ENCODE peak calls at places on chromosomes 7 and 10, in five cellular contexts. Q is fibroblast of the aortic adventitia, Z is epithelial cell of esophagus, R is mammary epithelial cell, T is astrocyte of the spinal cord. L is an unnamed sample.

GRCh38 chr7:22726345-22726848 is 603 bp upstream of the IL6 start:
- DNase-seq in Q (peak; percentile 92), Z (peak; percentile 85), R (peak; percentile 77), T (peak; percentile 92), L (peak; percentile 35)

GRCh38 chr10:23095966-23096813 is 811 bp downstream of the MSRB2 start:
- DNase-seq in Q (peak; percentile 78), Z (peak; percentile 43), R (peak; percentile 54), T (peak; percentile 69), L (no peak)

GRCh38 chr7:77331938-77332695 is 84.0 kb downstream of the GSAP start:
- DNase-seq in Q (peak; percentile 93), Z (peak; percentile 87), R (peak; percentile 80), T (peak; percentile 89), L (peak; percentile 72)

GRCh38 chr7:125084196-125084595 is 154.6 kb upstream of the POT1 start:
- DNase-seq in Q (peak; percentile 36), Z (no peak), R (no peak), T (no peak), L (no peak)

GRCh38 chr10:103560886-103561285 is 67.4 kb downstream of the NEURL1 start:
- DNase-seq in Q (no peak), Z (no peak), R (no peak), T (no peak), L (no peak)

GRCh38 chr10:62858364-62858763 is 42.2 kb upstream of the EGR2 start:
- DNase-seq in Q (peak; percentile 76), Z (no peak), R (no peak), T (peak; percentile 25), L (no peak)

GRCh38 chr7:100130608-100131453 is 4.1 kb downstream of the MBLAC1 start:
- DNase-seq in Q (peak; percentile 55), Z (peak; percentile 64), R (no peak), T (peak; percentile 48), L (no peak)

GRCh38 chr10:100996678-100997363 is 2.8 kb upstream of the LZTS2 start:
- DNase-seq in Q (no peak), Z (peak; percentile 42), R (peak; percentile 34), T (no peak), L (no peak)

GRCh38 chr10:125127110-125127509 is 33.3 kb downstream of the CTBP2 start:
- DNase-seq in Q (no peak), Z (peak; percentile 91), R (peak; percentile 94), T (no peak), L (no peak)

GRCh38 chr7:114539575-114539974 is 125.0 kb downstream of the FOXP2 start:
- DNase-seq in Q (peak; percentile 65), Z (peak; percentile 32), R (no peak), T (peak; percentile 40), L (no peak)

GRCh38 chr10:133079836-133080682 is 7.7 kb upstream of the ADGRA1 start:
- DNase-seq in Q (no peak), Z (no peak), R (no peak), T (no peak), L (no peak)

GRCh38 chr10:12699258-12699700 is 302.2 kb downstream of the CCDC3 start:
- DNase-seq in Q (peak; percentile 63), Z (peak; percentile 56), R (no peak), T (peak; percentile 66), L (no peak)

GRCh38 chr7:1140481-1141104 is 19.4 kb downstream of the ZFAND2A start:
- DNase-seq in Q (no peak), Z (no peak), R (no peak), T (no peak), L (no peak)

GRCh38 chr10:4316166-4316810 is 509.7 kb upstream of the AKR1E2 start:
- DNase-seq in Q (peak; percentile 21), Z (peak; percentile 29), R (peak; percentile 92), T (peak; percentile 89), L (no peak)

GRCh38 chr10:125444790-125445189 is 238.2 kb downstream of the TEX36 start:
- DNase-seq in Q (no peak), Z (no peak), R (no peak), T (no peak), L (no peak)

GRCh38 chr7:157863906-157864810 is 527.4 kb downstream of the DNAJB6 start:
- DNase-seq in Q (no peak), Z (no peak), R (no peak), T (no peak), L (no peak)

GRCh38 chr10:30151581-30152389 is 92.4 kb upstream of the JCAD start:
- DNase-seq in Q (peak; percentile 85), Z (peak; percentile 72), R (peak; percentile 94), T (peak; percentile 91), L (no peak)

GRCh38 chr10:98349508-98349922 is 65.5 kb downstream of the PYROXD2 start:
- DNase-seq in Q (peak; percentile 100), Z (no peak), R (no peak), T (peak; percentile 97), L (no peak)

GRCh38 chr7:50467817-50468610 is 17.9 kb upstream of the FIGNL1 start:
- DNase-seq in Q (peak; percentile 68), Z (peak; percentile 77), R (peak; percentile 50), T (peak; percentile 66), L (peak; percentile 28)

GRCh38 chr10:30189254-30189583 is 129.8 kb upstream of the JCAD start:
- DNase-seq in Q (no peak), Z (no peak), R (no peak), T (peak; percentile 38), L (no peak)

GRCh38 chr7:44678468-44679179 is 70.0 kb upstream of the ZMIZ2 start:
- DNase-seq in Q (peak; percentile 94), Z (peak; percentile 81), R (peak; percentile 71), T (peak; percentile 12), L (no peak)

GRCh38 chr10:42149722-42150427 is 488.5 kb downstream of the ZNF33B start:
- DNase-seq in Q (no peak), Z (no peak), R (no peak), T (no peak), L (no peak)

GRCh38 chr10:4093438-4093837 is 308.4 kb upstream of the KLF6 start:
- DNase-seq in Q (no peak), Z (no peak), R (no peak), T (no peak), L (no peak)

GRCh38 chr7:52311886-52312285 is 723.5 kb upstream of the POM121L12 start:
- DNase-seq in Q (no peak), Z (no peak), R (no peak), T (no peak), L (no peak)

GRCh38 chr7:111855161-111855841 is 293.0 kb upstream of the IMMP2L start:
- DNase-seq in Q (peak; percentile 87), Z (peak; percentile 56), R (peak; percentile 48), T (peak; percentile 76), L (peak; percentile 76)

GRCh38 chr7:30330134-30331111 is 46.0 kb downstream of the ZNRF2 start:
- DNase-seq in Q (no peak), Z (peak; percentile 38), R (no peak), T (no peak), L (peak; percentile 91)

GRCh38 chr7:90629306-90629918 is 33.3 kb downstream of the CDK14 start:
- DNase-seq in Q (peak; percentile 73), Z (peak; percentile 72), R (peak; percentile 44), T (peak; percentile 60), L (no peak)

GRCh38 chr10:69089638-69090599 is 2.0 kb downstream of the SRGN start:
- DNase-seq in Q (peak; percentile 45), Z (no peak), R (no peak), T (peak; percentile 37), L (no peak)

GRCh38 chr7:116222501-116222900 is 12.2 kb downstream of the TES start:
- DNase-seq in Q (no peak), Z (no peak), R (no peak), T (no peak), L (no peak)

DNA sequence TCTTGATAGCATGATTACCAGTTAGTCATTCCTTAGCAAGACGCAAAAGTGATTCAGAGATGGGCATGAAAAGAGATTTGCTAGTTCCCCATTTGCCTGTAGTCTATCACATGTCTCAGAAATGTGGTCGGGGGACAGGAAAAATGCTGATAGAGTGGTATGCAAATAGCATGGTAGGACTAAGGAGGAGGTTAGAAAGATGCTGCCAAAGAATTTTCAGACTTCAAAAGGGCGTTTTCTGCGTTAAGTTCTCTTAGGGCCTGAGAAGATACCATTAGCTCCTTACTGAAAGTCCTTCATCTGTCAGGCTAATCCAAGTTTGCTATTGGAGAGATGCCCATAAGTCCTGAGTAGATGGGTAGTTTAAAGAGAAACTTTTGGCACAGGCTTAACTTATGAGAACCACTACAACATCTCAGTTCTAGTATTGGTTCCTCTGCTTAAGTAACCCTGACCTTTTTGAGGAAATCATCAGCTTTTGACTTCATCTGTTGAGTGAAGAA is 2.7 kb downstream of the CALD1 start:
- DNase-seq in Q (peak; percentile 61), Z (peak; percentile 43), R (no peak), T (peak; percentile 60), L (no peak)
- H3K4me3 ChIP-seq in Q (peak overlapping the region; percentile 69), Z (no peak overlapping the region), R (peak overlapping the region; percentile 86), T (peak overlapping the region; percentile 61), L (no peak overlapping the region)

GRCh38 chr10:6578221-6579192 is 1.6 kb downstream of the PRKCQ start:
- DNase-seq in Q (no peak), Z (no peak), R (no peak), T (no peak), L (no peak)

GRCh38 chr10:6579193-6579903 is 728 bp downstream of the PRKCQ start:
- DNase-seq in Q (no peak), Z (peak; percentile 9), R (no peak), T (peak; percentile 1), L (no peak)

GRCh38 chr10:6579904-6580278 is at the start of gene PRKCQ:
- DNase-seq in Q (no peak), Z (peak; percentile 41), R (no peak), T (peak; percentile 11), L (no peak)

GRCh38 chr10:6581750-6582697 is 1.9 kb upstream of the PRKCQ start:
- DNase-seq in Q (no peak), Z (peak; percentile 6), R (no peak), T (no peak), L (no peak)

GRCh38 chr10:6580279-6581029 is 378 bp upstream of the PRKCQ start:
- DNase-seq in Q (peak; percentile 31), Z (peak; percentile 70), R (peak; percentile 59), T (peak; percentile 49), L (no peak)
- TF ChIP-seq CTCF in Q (peak; percentile 45), Z (peak; percentile 27), R (no peak), T (peak; percentile 51), L (peak; percentile 66)

GRCh38 chr7:102393467-102393866 is 2.7 kb upstream of the PRKRIP1 start:
- DNase-seq in Q (no peak), Z (no peak), R (no peak), T (no peak), L (no peak)

GRCh38 chr7:102398543-102398942 is 2.4 kb downstream of the PRKRIP1 start:
- DNase-seq in Q (no peak), Z (no peak), R (no peak), T (no peak), L (no peak)

GRCh38 chr7:102395620-102395957 is 574 bp upstream of the PRKRIP1 start:
- DNase-seq in Q (no peak), Z (peak; percentile 45), R (no peak), T (peak; percentile 20), L (no peak)

GRCh38 chr7:102395958-102396709 is at the start of gene PRKRIP1:
- DNase-seq in Q (peak; percentile 87), Z (peak; percentile 92), R (peak; percentile 89), T (peak; percentile 93), L (peak; percentile 94)

DNA sequence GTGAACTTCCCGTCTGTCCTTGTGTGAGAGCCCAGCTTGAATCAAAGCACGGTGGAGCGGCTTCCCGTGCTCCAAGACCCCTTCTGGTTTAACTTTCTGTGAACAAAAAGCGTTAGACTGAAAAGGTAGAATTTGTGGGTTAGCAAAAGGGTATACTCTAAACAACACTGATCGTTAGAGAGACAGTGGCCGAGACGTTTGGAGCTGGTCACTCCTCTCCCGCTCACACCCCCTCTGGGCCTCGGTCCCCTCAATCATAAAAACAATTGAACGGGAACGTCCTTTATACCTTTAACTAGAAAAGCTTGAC is 502 bp downstream of the PRKRIP1 start:
- DNase-seq in Q (no peak), Z (no peak), R (no peak), T (no peak), L (no peak)
- H3K4me3 ChIP-seq in Q (peak overlapping the region; percentile 96), Z (peak overlapping the region; percentile 99), R (peak overlapping the region; percentile 94), T (peak overlapping the region; percentile 98), L (peak overlapping the region; percentile 100)

GRCh38 chr10:58712982-58713381 is 200.3 kb downstream of the BICC1 start:
- DNase-seq in Q (peak; percentile 53), Z (no peak), R (no peak), T (no peak), L (no peak)
- TF ChIP-seq CTCF in Q (peak; percentile 37), Z (peak; percentile 35), R (no peak), T (peak; percentile 29), L (peak; percentile 32)

L was measured in LNCaP clone FGC.